ENCODE peak calls at places on chromosome 1, in five cellular contexts. J is heart right ventricle, T is right atrium auricular region, K is right lobe of liver, C is coronary artery. F is an unnamed sample.

GRCh38 chr1:169113613-169114119 is 7.2 kb downstream of the ATP1B1 start:
- DNase-seq in J (no peak), K (no peak), C (no peak), T (no peak), F (no peak)

GRCh38 chr1:236137285-236137852 is 5.0 kb upstream of the GPR137B start:
- DNase-seq in C (no peak), K (no peak), T (no peak), J (no peak), F (no peak)

GRCh38 chr1:246503341-246503740 is 3.7 kb downstream of the SMYD3 start:
- DNase-seq in J (no peak), C (no peak), K (no peak), T (no peak), F (no peak)

GRCh38 chr1:206470692-206471414 is 577 bp downstream of the IKBKE start:
- DNase-seq in C (no peak), K (no peak), T (peak), J (no peak), F (peak)

GRCh38 chr1:204647114-204647804 is 38.3 kb downstream of the LRRN2 start:
- DNase-seq in C (no peak), J (no peak), T (no peak), K (no peak), F (no peak)

GRCh38 chr1:39407889-39408640 is 83.4 kb upstream of the BMP8A start:
- DNase-seq in J (no peak), K (peak), T (no peak), C (no peak), F (no peak)

GRCh38 chr1:231550448-231550781 is 21.9 kb downstream of the TSNAX start:
- DNase-seq in J (no peak), T (no peak), C (no peak), K (no peak), F (no peak)

GRCh38 chr1:168972887-168973286 is 133.6 kb upstream of the ATP1B1 start:
- DNase-seq in J (no peak), K (no peak), C (no peak), T (no peak), F (no peak)

GRCh38 chr1:150484861-150485260 is 2.4 kb upstream of the TARS2 start:
- DNase-seq in K (peak), T (no peak), C (no peak), J (no peak), F (no peak)
- H3K27ac ChIP-seq in K (no peak), T (no peak), C (no peak), J (no peak), F (peak)

GRCh38 chr1:1550591-1551432 is 10.4 kb upstream of the TMEM240 start:
- DNase-seq in K (no peak), C (no peak), T (no peak), J (no peak), F (peak)
- TF ChIP-seq CTCF in K (peak), C (no peak), T (no peak), J (peak), F (peak)

GRCh38 chr1:162856260-162856659 is 4.7 kb downstream of the CCDC190 start:
- DNase-seq in T (no peak), J (no peak), C (no peak), K (no peak), F (no peak)

GRCh38 chr1:162851341-162851740 is 9.6 kb downstream of the CCDC190 start:
- DNase-seq in K (no peak), J (no peak), C (no peak), T (no peak), F (no peak)

GRCh38 chr1:162855461-162856150 is 5.4 kb downstream of the CCDC190 start:
- DNase-seq in K (no peak), J (no peak), T (no peak), C (no peak), F (no peak)

GRCh38 chr1:162857850-162858249 is 3.1 kb downstream of the CCDC190 start:
- DNase-seq in C (no peak), T (no peak), K (no peak), J (no peak), F (no peak)

DNA sequence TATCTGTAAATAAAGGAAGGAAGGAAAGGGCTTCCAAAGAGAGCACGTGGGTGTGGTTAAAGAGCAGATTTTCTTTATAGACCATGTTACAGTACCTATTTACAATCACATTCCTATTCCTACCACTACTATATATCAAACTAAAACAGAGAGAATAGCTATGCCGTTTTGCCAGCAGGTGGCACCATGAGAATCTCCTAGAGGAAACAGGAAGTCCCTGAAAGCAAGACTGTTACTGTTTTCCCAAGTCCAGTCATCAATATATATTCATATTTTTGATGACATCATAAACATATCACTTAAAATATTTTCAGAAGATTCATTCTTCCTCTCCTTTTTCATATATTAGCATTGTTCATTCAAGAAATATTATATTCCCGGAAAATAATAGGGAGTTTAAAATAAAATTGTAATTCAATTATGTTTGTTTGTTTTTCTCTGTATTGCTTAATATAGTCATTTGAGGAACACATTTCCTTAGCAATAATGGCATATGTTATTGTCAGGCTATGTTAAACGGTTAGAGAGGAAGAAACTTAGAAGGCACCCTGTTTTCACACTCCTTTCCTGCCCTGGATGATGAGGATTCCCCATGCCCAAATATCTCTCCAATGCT is 6.6 kb downstream of the CCDC190 start:
- DNase-seq in K (no peak), C (no peak), J (peak), T (peak), F (peak)
- H3K27ac ChIP-seq in K (no peak), C (peak), J (no peak), T (no peak), F (no peak)

DNA sequence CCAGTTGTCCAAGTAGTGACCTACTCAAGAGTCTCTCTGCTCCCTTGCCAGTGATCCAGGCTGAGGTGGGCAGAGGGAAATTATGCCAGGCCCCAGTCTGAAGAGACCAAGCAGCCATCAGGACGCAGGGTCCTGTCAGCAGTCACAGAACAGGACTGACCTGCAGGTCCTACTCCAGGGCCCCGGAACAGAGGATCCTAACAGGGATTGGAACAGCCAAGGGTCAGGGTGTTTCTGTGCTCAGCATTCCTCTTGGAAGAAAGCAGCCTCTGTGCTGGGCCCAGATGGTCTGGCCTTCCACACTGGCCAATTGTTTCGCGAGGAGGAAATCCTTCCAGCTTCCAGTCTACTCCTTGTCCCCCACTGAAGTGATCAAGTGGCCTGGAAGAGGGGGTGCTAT is 41.6 kb upstream of the USP1 start:
- DNase-seq in T (no peak), K (no peak), J (no peak), C (no peak), F (no peak)
- TF ChIP-seq CTCF in T (no peak), K (no peak), J (no peak), C (no peak), F (no peak)

GRCh38 chr1:223725578-223725977 is 13.2 kb downstream of the CAPN2 start:
- DNase-seq in T (no peak), C (no peak), J (no peak), K (no peak), F (no peak)
- H3K27ac ChIP-seq in T (peak), C (no peak), J (peak), K (no peak), F (peak)

GRCh38 chr1:41659903-41660302 is 175.4 kb upstream of the EDN2 start:
- DNase-seq in C (no peak), J (no peak), K (no peak), T (no peak), F (no peak)
- TF ChIP-seq CTCF in C (no peak), J (no peak), K (no peak), T (no peak), F (no peak)

DNA sequence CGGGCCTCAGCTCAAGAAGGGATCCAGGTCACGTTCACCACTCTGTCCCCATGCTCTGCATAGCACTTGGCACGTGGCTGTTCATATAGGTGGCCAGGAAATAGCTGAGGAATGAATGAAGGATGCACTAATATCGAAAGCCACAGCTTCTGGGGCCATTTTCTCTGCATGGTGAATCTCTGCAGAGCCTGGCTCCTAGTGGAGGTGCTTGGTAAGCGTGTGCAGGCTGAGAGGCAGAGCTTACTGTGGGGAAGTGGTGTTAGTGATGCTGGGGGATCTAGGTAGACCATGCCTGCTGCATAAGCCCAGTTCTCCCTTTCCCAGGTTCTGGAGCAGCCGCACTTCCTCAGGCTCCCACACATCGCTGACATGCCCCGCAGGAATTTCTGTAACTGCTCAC is 8.3 kb downstream of the CSRP1 start:
- DNase-seq in J (no peak), C (no peak), K (no peak), T (no peak), F (no peak)
- H3K27ac ChIP-seq in J (no peak), C (peak), K (no peak), T (peak), F (no peak)

DNA sequence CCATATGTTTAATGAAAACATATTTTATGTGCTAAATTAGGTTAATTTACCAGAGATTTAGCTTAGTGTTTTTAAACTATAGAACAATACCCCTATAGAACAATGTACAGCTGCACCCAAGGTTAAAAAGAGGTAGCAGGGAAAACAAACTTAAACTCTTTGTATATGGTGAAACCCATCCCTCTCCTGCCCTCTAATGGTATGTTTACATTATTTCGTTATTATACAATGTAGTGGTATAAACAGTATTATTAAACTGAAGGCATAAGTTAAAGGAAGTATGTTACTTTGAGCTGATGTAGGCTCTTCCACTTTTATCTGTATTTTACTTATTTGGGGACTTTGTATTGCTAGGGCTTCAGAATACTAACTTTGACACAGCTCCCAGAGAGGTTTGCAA is 16.7 kb upstream of the ZYG11A start:
- DNase-seq in C (no peak), T (no peak), K (no peak), J (no peak), F (no peak)
- TF ChIP-seq CTCF in C (no peak), T (no peak), K (no peak), J (no peak), F (no peak)

GRCh38 chr1:47565676-47566075 is 127.8 kb downstream of the FOXD2 start:
- DNase-seq in K (no peak), J (no peak), T (no peak), C (no peak), F (no peak)
- H3K27ac ChIP-seq in K (no peak), J (no peak), T (no peak), C (no peak), F (no peak)

DNA sequence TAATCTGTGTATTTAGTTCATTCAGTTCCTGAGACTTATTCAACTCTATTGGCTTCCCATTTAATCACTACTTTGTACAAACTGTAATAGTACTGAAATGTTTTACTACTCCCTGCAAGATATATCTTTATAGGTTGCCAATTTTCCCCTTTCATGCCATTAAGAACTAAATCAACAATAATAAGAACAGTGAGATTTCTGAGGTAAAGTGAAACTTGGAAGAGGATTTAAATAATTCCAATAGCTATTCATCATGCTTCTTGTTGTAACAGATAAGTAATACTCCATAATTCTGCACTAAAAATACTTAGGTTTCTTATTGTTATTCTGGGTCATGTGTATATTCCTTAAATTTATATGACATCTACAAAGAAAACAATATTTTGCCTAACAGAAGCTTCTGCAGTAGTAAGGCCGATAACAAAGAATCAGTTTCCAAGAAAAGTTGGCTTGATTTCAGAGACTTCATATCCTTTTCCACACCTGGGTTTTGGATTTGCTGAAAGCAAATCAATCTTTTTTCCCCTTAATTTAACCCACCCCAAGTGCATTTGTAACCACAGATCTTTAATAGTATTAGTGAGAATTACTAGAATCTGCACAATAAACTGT is 258.3 kb downstream of the FAF1 start:
- DNase-seq in T (no peak), C (no peak), J (no peak), K (no peak), F (no peak)
- TF ChIP-seq CTCF in T (no peak), C (no peak), J (no peak), K (no peak), F (no peak)